ENCODE peak calls at places on chromosome 20, in ten cellular contexts. One of them, this sample, is unnamed.

GRCh38 chr20:37519508-37520416 is 1.3 kb upstream of the NNAT start:
- DNase-seq in HCT116: no peak
- DNase-seq in epithelial cell of esophagus: no peak
- DNase-seq in AG08396: no peak
- DNase-seq in IMR-90: no peak
- DNase-seq in NCI-H345: peak
- DNase-seq in Daoy: no peak
- DNase-seq in stimulated activated naive CD8-positive, alpha-beta T cell treated with anti-CD3 and anti-CD28 coated beads, Interleukin-15, amount 100 ng/mL, for 72 hours: no peak
- DNase-seq in stimulated activated CD8-positive, alpha-beta memory T cell treated with anti-CD3 and anti-CD28 coated beads, Interleukin-4, amount 100 ng/mL, for 4 hours: no peak
- DNase-seq in neural crest cell: no peak
- DNase-seq in this sample: no peak

GRCh38 chr20:20492521-20493334 is 124.8 kb downstream of the INSM1 start:
- DNase-seq in epithelial cell of esophagus: no peak
- DNase-seq in neural crest cell: peak
- DNase-seq in NCI-H345: no peak
- DNase-seq in stimulated activated CD8-positive, alpha-beta memory T cell treated with anti-CD3 and anti-CD28 coated beads, Interleukin-4, amount 100 ng/mL, for 4 hours: no peak
- DNase-seq in HCT116: no peak
- DNase-seq in stimulated activated naive CD8-positive, alpha-beta T cell treated with anti-CD3 and anti-CD28 coated beads, Interleukin-15, amount 100 ng/mL, for 72 hours: no peak
- DNase-seq in AG08396: no peak
- DNase-seq in Daoy: no peak
- DNase-seq in IMR-90: no peak
- DNase-seq in this sample: peak

GRCh38 chr20:61778485-61778863 is 287.2 kb downstream of the TAF4 start:
- DNase-seq in neural crest cell: no peak
- DNase-seq in Daoy: no peak
- DNase-seq in NCI-H345: no peak
- DNase-seq in stimulated activated CD8-positive, alpha-beta memory T cell treated with anti-CD3 and anti-CD28 coated beads, Interleukin-4, amount 100 ng/mL, for 4 hours: no peak
- DNase-seq in epithelial cell of esophagus: no peak
- DNase-seq in AG08396: no peak
- DNase-seq in HCT116: no peak
- DNase-seq in IMR-90: no peak
- DNase-seq in stimulated activated naive CD8-positive, alpha-beta T cell treated with anti-CD3 and anti-CD28 coated beads, Interleukin-15, amount 100 ng/mL, for 72 hours: no peak
- DNase-seq in this sample: no peak

GRCh38 chr20:59577037-59577808 is 27.1 kb upstream of the PHACTR3 start:
- DNase-seq in epithelial cell of esophagus: no peak
- DNase-seq in neural crest cell: no peak
- DNase-seq in HCT116: no peak
- DNase-seq in NCI-H345: no peak
- DNase-seq in stimulated activated CD8-positive, alpha-beta memory T cell treated with anti-CD3 and anti-CD28 coated beads, Interleukin-4, amount 100 ng/mL, for 4 hours: no peak
- DNase-seq in Daoy: no peak
- DNase-seq in AG08396: no peak
- DNase-seq in IMR-90: no peak
- DNase-seq in stimulated activated naive CD8-positive, alpha-beta T cell treated with anti-CD3 and anti-CD28 coated beads, Interleukin-15, amount 100 ng/mL, for 72 hours: no peak
- DNase-seq in this sample: no peak

GRCh38 chr20:16518068-16518783 is 55.0 kb downstream of the KIF16B start:
- DNase-seq in NCI-H345: peak
- DNase-seq in Daoy: peak
- DNase-seq in stimulated activated naive CD8-positive, alpha-beta T cell treated with anti-CD3 and anti-CD28 coated beads, Interleukin-15, amount 100 ng/mL, for 72 hours: no peak
- DNase-seq in HCT116: peak
- DNase-seq in stimulated activated CD8-positive, alpha-beta memory T cell treated with anti-CD3 and anti-CD28 coated beads, Interleukin-4, amount 100 ng/mL, for 4 hours: no peak
- DNase-seq in epithelial cell of esophagus: peak
- DNase-seq in neural crest cell: peak
- DNase-seq in AG08396: peak
- DNase-seq in IMR-90: peak
- DNase-seq in this sample: no peak

GRCh38 chr20:49887251-49887827 is 28.0 kb downstream of the SPATA2 start:
- DNase-seq in IMR-90: peak
- DNase-seq in stimulated activated CD8-positive, alpha-beta memory T cell treated with anti-CD3 and anti-CD28 coated beads, Interleukin-4, amount 100 ng/mL, for 4 hours: no peak
- DNase-seq in epithelial cell of esophagus: no peak
- DNase-seq in stimulated activated naive CD8-positive, alpha-beta T cell treated with anti-CD3 and anti-CD28 coated beads, Interleukin-15, amount 100 ng/mL, for 72 hours: no peak
- DNase-seq in neural crest cell: peak
- DNase-seq in HCT116: no peak
- DNase-seq in AG08396: no peak
- DNase-seq in Daoy: no peak
- DNase-seq in NCI-H345: no peak
- DNase-seq in this sample: no peak

GRCh38 chr20:641516-641913 is 11.5 kb downstream of the SRXN1 start:
- DNase-seq in NCI-H345: no peak
- DNase-seq in epithelial cell of esophagus: no peak
- DNase-seq in IMR-90: no peak
- DNase-seq in stimulated activated CD8-positive, alpha-beta memory T cell treated with anti-CD3 and anti-CD28 coated beads, Interleukin-4, amount 100 ng/mL, for 4 hours: no peak
- DNase-seq in HCT116: no peak
- DNase-seq in AG08396: peak
- DNase-seq in stimulated activated naive CD8-positive, alpha-beta T cell treated with anti-CD3 and anti-CD28 coated beads, Interleukin-15, amount 100 ng/mL, for 72 hours: no peak
- DNase-seq in Daoy: peak
- DNase-seq in neural crest cell: no peak
- DNase-seq in this sample: no peak

GRCh38 chr20:18978311-18978710 is 164.7 kb downstream of the SCP2D1 start:
- DNase-seq in stimulated activated naive CD8-positive, alpha-beta T cell treated with anti-CD3 and anti-CD28 coated beads, Interleukin-15, amount 100 ng/mL, for 72 hours: no peak
- DNase-seq in epithelial cell of esophagus: no peak
- DNase-seq in NCI-H345: no peak
- DNase-seq in HCT116: no peak
- DNase-seq in neural crest cell: no peak
- DNase-seq in IMR-90: no peak
- DNase-seq in Daoy: no peak
- DNase-seq in stimulated activated CD8-positive, alpha-beta memory T cell treated with anti-CD3 and anti-CD28 coated beads, Interleukin-4, amount 100 ng/mL, for 4 hours: no peak
- DNase-seq in AG08396: no peak
- DNase-seq in this sample: no peak

GRCh38 chr20:29319725-29320124 is 1937.7 kb upstream of the DEFB115 start:
- DNase-seq in stimulated activated CD8-positive, alpha-beta memory T cell treated with anti-CD3 and anti-CD28 coated beads, Interleukin-4, amount 100 ng/mL, for 4 hours: no peak
- DNase-seq in NCI-H345: no peak
- DNase-seq in HCT116: no peak
- DNase-seq in IMR-90: no peak
- DNase-seq in neural crest cell: no peak
- DNase-seq in stimulated activated naive CD8-positive, alpha-beta T cell treated with anti-CD3 and anti-CD28 coated beads, Interleukin-15, amount 100 ng/mL, for 72 hours: no peak
- DNase-seq in AG08396: no peak
- DNase-seq in epithelial cell of esophagus: no peak
- DNase-seq in Daoy: no peak
- DNase-seq in this sample: no peak

GRCh38 chr20:57678340-57678739 is 31.5 kb downstream of the PMEPA1 start:
- DNase-seq in NCI-H345: no peak
- DNase-seq in Daoy: no peak
- DNase-seq in IMR-90: no peak
- DNase-seq in stimulated activated naive CD8-positive, alpha-beta T cell treated with anti-CD3 and anti-CD28 coated beads, Interleukin-15, amount 100 ng/mL, for 72 hours: no peak
- DNase-seq in epithelial cell of esophagus: no peak
- DNase-seq in HCT116: no peak
- DNase-seq in stimulated activated CD8-positive, alpha-beta memory T cell treated with anti-CD3 and anti-CD28 coated beads, Interleukin-4, amount 100 ng/mL, for 4 hours: no peak
- DNase-seq in neural crest cell: no peak
- DNase-seq in AG08396: no peak
- DNase-seq in this sample: no peak

GRCh38 chr20:60088236-60088635 is 130.0 kb downstream of the CDH26 start:
- DNase-seq in HCT116: no peak
- DNase-seq in AG08396: no peak
- DNase-seq in stimulated activated CD8-positive, alpha-beta memory T cell treated with anti-CD3 and anti-CD28 coated beads, Interleukin-4, amount 100 ng/mL, for 4 hours: no peak
- DNase-seq in stimulated activated naive CD8-positive, alpha-beta T cell treated with anti-CD3 and anti-CD28 coated beads, Interleukin-15, amount 100 ng/mL, for 72 hours: no peak
- DNase-seq in NCI-H345: no peak
- DNase-seq in neural crest cell: no peak
- DNase-seq in epithelial cell of esophagus: no peak
- DNase-seq in IMR-90: no peak
- DNase-seq in Daoy: no peak
- DNase-seq in this sample: no peak

GRCh38 chr20:33046412-33046811 is 7.3 kb upstream of the BPIFB3 start:
- DNase-seq in epithelial cell of esophagus: no peak
- DNase-seq in AG08396: no peak
- DNase-seq in HCT116: no peak
- DNase-seq in stimulated activated CD8-positive, alpha-beta memory T cell treated with anti-CD3 and anti-CD28 coated beads, Interleukin-4, amount 100 ng/mL, for 4 hours: no peak
- DNase-seq in neural crest cell: no peak
- DNase-seq in IMR-90: no peak
- DNase-seq in Daoy: no peak
- DNase-seq in stimulated activated naive CD8-positive, alpha-beta T cell treated with anti-CD3 and anti-CD28 coated beads, Interleukin-15, amount 100 ng/mL, for 72 hours: no peak
- DNase-seq in NCI-H345: no peak
- DNase-seq in this sample: no peak

GRCh38 chr20:60967431-60968316 is 284.4 kb upstream of the CDH4 start:
- DNase-seq in HCT116: no peak
- DNase-seq in Daoy: no peak
- DNase-seq in NCI-H345: no peak
- DNase-seq in neural crest cell: no peak
- DNase-seq in AG08396: no peak
- DNase-seq in epithelial cell of esophagus: no peak
- DNase-seq in stimulated activated CD8-positive, alpha-beta memory T cell treated with anti-CD3 and anti-CD28 coated beads, Interleukin-4, amount 100 ng/mL, for 4 hours: no peak
- DNase-seq in stimulated activated naive CD8-positive, alpha-beta T cell treated with anti-CD3 and anti-CD28 coated beads, Interleukin-15, amount 100 ng/mL, for 72 hours: no peak
- DNase-seq in IMR-90: no peak
- DNase-seq in this sample: no peak

GRCh38 chr20:23156170-23156841 is 70.2 kb upstream of the CD93 start:
- DNase-seq in stimulated activated CD8-positive, alpha-beta memory T cell treated with anti-CD3 and anti-CD28 coated beads, Interleukin-4, amount 100 ng/mL, for 4 hours: no peak
- DNase-seq in AG08396: peak
- DNase-seq in neural crest cell: no peak
- DNase-seq in Daoy: peak
- DNase-seq in stimulated activated naive CD8-positive, alpha-beta T cell treated with anti-CD3 and anti-CD28 coated beads, Interleukin-15, amount 100 ng/mL, for 72 hours: no peak
- DNase-seq in NCI-H345: no peak
- DNase-seq in epithelial cell of esophagus: peak
- DNase-seq in IMR-90: peak
- DNase-seq in HCT116: peak
- DNase-seq in this sample: no peak

GRCh38 chr20:6887966-6888365 is 120.5 kb downstream of the BMP2 start:
- DNase-seq in neural crest cell: no peak
- DNase-seq in IMR-90: no peak
- DNase-seq in Daoy: no peak
- DNase-seq in stimulated activated CD8-positive, alpha-beta memory T cell treated with anti-CD3 and anti-CD28 coated beads, Interleukin-4, amount 100 ng/mL, for 4 hours: no peak
- DNase-seq in epithelial cell of esophagus: no peak
- DNase-seq in stimulated activated naive CD8-positive, alpha-beta T cell treated with anti-CD3 and anti-CD28 coated beads, Interleukin-15, amount 100 ng/mL, for 72 hours: no peak
- DNase-seq in HCT116: no peak
- DNase-seq in AG08396: no peak
- DNase-seq in NCI-H345: no peak
- DNase-seq in this sample: no peak

GRCh38 chr20:9071976-9072726 is 3.3 kb downstream of the PLCB4 start:
- DNase-seq in stimulated activated naive CD8-positive, alpha-beta T cell treated with anti-CD3 and anti-CD28 coated beads, Interleukin-15, amount 100 ng/mL, for 72 hours: no peak
- DNase-seq in HCT116: no peak
- DNase-seq in neural crest cell: no peak
- DNase-seq in AG08396: no peak
- DNase-seq in epithelial cell of esophagus: peak
- DNase-seq in Daoy: peak
- DNase-seq in NCI-H345: no peak
- DNase-seq in IMR-90: peak
- DNase-seq in stimulated activated CD8-positive, alpha-beta memory T cell treated with anti-CD3 and anti-CD28 coated beads, Interleukin-4, amount 100 ng/mL, for 4 hours: no peak
- DNase-seq in this sample: peak

GRCh38 chr20:46558511-46558959 is 8.1 kb upstream of the OCSTAMP start:
- DNase-seq in stimulated activated naive CD8-positive, alpha-beta T cell treated with anti-CD3 and anti-CD28 coated beads, Interleukin-15, amount 100 ng/mL, for 72 hours: no peak
- DNase-seq in neural crest cell: no peak
- DNase-seq in stimulated activated CD8-positive, alpha-beta memory T cell treated with anti-CD3 and anti-CD28 coated beads, Interleukin-4, amount 100 ng/mL, for 4 hours: no peak
- DNase-seq in Daoy: peak
- DNase-seq in IMR-90: peak
- DNase-seq in AG08396: peak
- DNase-seq in NCI-H345: peak
- DNase-seq in HCT116: no peak
- DNase-seq in epithelial cell of esophagus: peak
- DNase-seq in this sample: no peak

GRCh38 chr20:64035066-64035932 is 683 bp upstream of the C20orf204 start:
- DNase-seq in AG08396: no peak
- DNase-seq in stimulated activated naive CD8-positive, alpha-beta T cell treated with anti-CD3 and anti-CD28 coated beads, Interleukin-15, amount 100 ng/mL, for 72 hours: peak
- DNase-seq in epithelial cell of esophagus: no peak
- DNase-seq in HCT116: no peak
- DNase-seq in IMR-90: no peak
- DNase-seq in stimulated activated CD8-positive, alpha-beta memory T cell treated with anti-CD3 and anti-CD28 coated beads, Interleukin-4, amount 100 ng/mL, for 4 hours: no peak
- DNase-seq in Daoy: no peak
- DNase-seq in NCI-H345: no peak
- DNase-seq in neural crest cell: no peak
- DNase-seq in this sample: no peak

GRCh38 chr20:63100401-63100925 is 93.7 kb upstream of the BHLHE23 start:
- DNase-seq in epithelial cell of esophagus: no peak
- DNase-seq in stimulated activated CD8-positive, alpha-beta memory T cell treated with anti-CD3 and anti-CD28 coated beads, Interleukin-4, amount 100 ng/mL, for 4 hours: no peak
- DNase-seq in Daoy: no peak
- DNase-seq in stimulated activated naive CD8-positive, alpha-beta T cell treated with anti-CD3 and anti-CD28 coated beads, Interleukin-15, amount 100 ng/mL, for 72 hours: no peak
- DNase-seq in HCT116: no peak
- DNase-seq in AG08396: no peak
- DNase-seq in neural crest cell: no peak
- DNase-seq in IMR-90: no peak
- DNase-seq in NCI-H345: no peak
- DNase-seq in this sample: no peak

GRCh38 chr20:41358717-41359116 is 7.9 kb downstream of the EMILIN3 start:
- DNase-seq in AG08396: no peak
- DNase-seq in epithelial cell of esophagus: no peak
- DNase-seq in Daoy: no peak
- DNase-seq in HCT116: no peak
- DNase-seq in NCI-H345: no peak
- DNase-seq in stimulated activated CD8-positive, alpha-beta memory T cell treated with anti-CD3 and anti-CD28 coated beads, Interleukin-4, amount 100 ng/mL, for 4 hours: no peak
- DNase-seq in IMR-90: no peak
- DNase-seq in stimulated activated naive CD8-positive, alpha-beta T cell treated with anti-CD3 and anti-CD28 coated beads, Interleukin-15, amount 100 ng/mL, for 72 hours: no peak
- DNase-seq in neural crest cell: no peak
- DNase-seq in this sample: no peak

GRCh38 chr20:7411075-7411474 is 529.2 kb downstream of the HAO1 start:
- DNase-seq in epithelial cell of esophagus: no peak
- DNase-seq in Daoy: no peak
- DNase-seq in stimulated activated CD8-positive, alpha-beta memory T cell treated with anti-CD3 and anti-CD28 coated beads, Interleukin-4, amount 100 ng/mL, for 4 hours: no peak
- DNase-seq in neural crest cell: no peak
- DNase-seq in NCI-H345: no peak
- DNase-seq in IMR-90: no peak
- DNase-seq in AG08396: no peak
- DNase-seq in stimulated activated naive CD8-positive, alpha-beta T cell treated with anti-CD3 and anti-CD28 coated beads, Interleukin-15, amount 100 ng/mL, for 72 hours: no peak
- DNase-seq in HCT116: no peak
- DNase-seq in this sample: no peak

GRCh38 chr20:59748555-59749292 is 144.4 kb downstream of the PHACTR3 start:
- DNase-seq in Daoy: no peak
- DNase-seq in epithelial cell of esophagus: no peak
- DNase-seq in HCT116: no peak
- DNase-seq in stimulated activated naive CD8-positive, alpha-beta T cell treated with anti-CD3 and anti-CD28 coated beads, Interleukin-15, amount 100 ng/mL, for 72 hours: no peak
- DNase-seq in AG08396: peak
- DNase-seq in IMR-90: peak
- DNase-seq in neural crest cell: no peak
- DNase-seq in stimulated activated CD8-positive, alpha-beta memory T cell treated with anti-CD3 and anti-CD28 coated beads, Interleukin-4, amount 100 ng/mL, for 4 hours: no peak
- DNase-seq in NCI-H345: no peak
- DNase-seq in this sample: peak

GRCh38 chr20:695165-695866 is 19.7 kb upstream of the SCRT2 start:
- DNase-seq in neural crest cell: no peak
- DNase-seq in IMR-90: no peak
- DNase-seq in epithelial cell of esophagus: no peak
- DNase-seq in stimulated activated naive CD8-positive, alpha-beta T cell treated with anti-CD3 and anti-CD28 coated beads, Interleukin-15, amount 100 ng/mL, for 72 hours: no peak
- DNase-seq in HCT116: no peak
- DNase-seq in NCI-H345: no peak
- DNase-seq in AG08396: no peak
- DNase-seq in Daoy: no peak
- DNase-seq in stimulated activated CD8-positive, alpha-beta memory T cell treated with anti-CD3 and anti-CD28 coated beads, Interleukin-4, amount 100 ng/mL, for 4 hours: no peak
- DNase-seq in this sample: no peak

GRCh38 chr20:50347568-50347981 is 156.9 kb downstream of the CEBPB start:
- DNase-seq in stimulated activated naive CD8-positive, alpha-beta T cell treated with anti-CD3 and anti-CD28 coated beads, Interleukin-15, amount 100 ng/mL, for 72 hours: no peak
- DNase-seq in NCI-H345: no peak
- DNase-seq in epithelial cell of esophagus: no peak
- DNase-seq in Daoy: no peak
- DNase-seq in AG08396: no peak
- DNase-seq in stimulated activated CD8-positive, alpha-beta memory T cell treated with anti-CD3 and anti-CD28 coated beads, Interleukin-4, amount 100 ng/mL, for 4 hours: no peak
- DNase-seq in HCT116: no peak
- DNase-seq in neural crest cell: no peak
- DNase-seq in IMR-90: no peak
- DNase-seq in this sample: no peak

GRCh38 chr20:55641497-55641896 is 363.8 kb downstream of the CBLN4 start:
- DNase-seq in stimulated activated naive CD8-positive, alpha-beta T cell treated with anti-CD3 and anti-CD28 coated beads, Interleukin-15, amount 100 ng/mL, for 72 hours: no peak
- DNase-seq in NCI-H345: no peak
- DNase-seq in HCT116: no peak
- DNase-seq in stimulated activated CD8-positive, alpha-beta memory T cell treated with anti-CD3 and anti-CD28 coated beads, Interleukin-4, amount 100 ng/mL, for 4 hours: no peak
- DNase-seq in epithelial cell of esophagus: no peak
- DNase-seq in IMR-90: no peak
- DNase-seq in neural crest cell: no peak
- DNase-seq in Daoy: no peak
- DNase-seq in AG08396: no peak
- DNase-seq in this sample: no peak

GRCh38 chr20:44491635-44492395 is 16.1 kb downstream of the TTPAL start:
- DNase-seq in stimulated activated naive CD8-positive, alpha-beta T cell treated with anti-CD3 and anti-CD28 coated beads, Interleukin-15, amount 100 ng/mL, for 72 hours: no peak
- DNase-seq in HCT116: no peak
- DNase-seq in Daoy: peak
- DNase-seq in AG08396: peak
- DNase-seq in IMR-90: peak
- DNase-seq in NCI-H345: no peak
- DNase-seq in epithelial cell of esophagus: peak
- DNase-seq in stimulated activated CD8-positive, alpha-beta memory T cell treated with anti-CD3 and anti-CD28 coated beads, Interleukin-4, amount 100 ng/mL, for 4 hours: no peak
- DNase-seq in neural crest cell: no peak
- DNase-seq in this sample: no peak

GRCh38 chr20:17925940-17926300 is 42.7 kb downstream of the SNX5 start:
- DNase-seq in neural crest cell: no peak
- DNase-seq in AG08396: no peak
- DNase-seq in stimulated activated CD8-positive, alpha-beta memory T cell treated with anti-CD3 and anti-CD28 coated beads, Interleukin-4, amount 100 ng/mL, for 4 hours: no peak
- DNase-seq in NCI-H345: no peak
- DNase-seq in epithelial cell of esophagus: no peak
- DNase-seq in HCT116: no peak
- DNase-seq in stimulated activated naive CD8-positive, alpha-beta T cell treated with anti-CD3 and anti-CD28 coated beads, Interleukin-15, amount 100 ng/mL, for 72 hours: no peak
- DNase-seq in Daoy: no peak
- DNase-seq in IMR-90: no peak
- DNase-seq in this sample: no peak

GRCh38 chr20:63160641-63161175 is 55.2 kb downstream of the YTHDF1 start:
- DNase-seq in stimulated activated naive CD8-positive, alpha-beta T cell treated with anti-CD3 and anti-CD28 coated beads, Interleukin-15, amount 100 ng/mL, for 72 hours: no peak
- DNase-seq in AG08396: no peak
- DNase-seq in NCI-H345: no peak
- DNase-seq in neural crest cell: no peak
- DNase-seq in IMR-90: no peak
- DNase-seq in Daoy: no peak
- DNase-seq in HCT116: no peak
- DNase-seq in epithelial cell of esophagus: no peak
- DNase-seq in stimulated activated CD8-positive, alpha-beta memory T cell treated with anti-CD3 and anti-CD28 coated beads, Interleukin-4, amount 100 ng/mL, for 4 hours: no peak
- DNase-seq in this sample: no peak

This sample was measured in C1 segment of cervical spinal cord.